ENCODE peak calls at places on chromosomes 16 and 17, in six cellular contexts. One of them, this sample, is unnamed.

GRCh38 chr17:63659850-63660249 is 37.6 kb downstream of the MAP3K3 start:
- DNase-seq in CD8-positive, alpha-beta T cell: no peak
- DNase-seq in KBM-7: no peak
- DNase-seq in HTR-8/SVneo: no peak
- DNase-seq in astrocyte of the cerebellum: no peak
- DNase-seq in AG04450: no peak
- DNase-seq in this sample: no peak

GRCh38 chr17:40547079-40547784 is 18.0 kb downstream of the CCR7 start:
- DNase-seq in CD8-positive, alpha-beta T cell: peak
- DNase-seq in KBM-7: peak
- DNase-seq in HTR-8/SVneo: no peak
- DNase-seq in astrocyte of the cerebellum: no peak
- DNase-seq in AG04450: no peak
- DNase-seq in this sample: peak

GRCh38 chr16:23509763-23510153 is 536 bp downstream of the GGA2 start:
- DNase-seq in CD8-positive, alpha-beta T cell: peak
- DNase-seq in KBM-7: peak
- DNase-seq in HTR-8/SVneo: no peak
- DNase-seq in astrocyte of the cerebellum: no peak
- DNase-seq in AG04450: no peak
- DNase-seq in this sample: peak

GRCh38 chr17:45977976-45978626 is 20.9 kb upstream of the STH start:
- DNase-seq in CD8-positive, alpha-beta T cell: no peak
- DNase-seq in KBM-7: no peak
- DNase-seq in HTR-8/SVneo: no peak
- DNase-seq in astrocyte of the cerebellum: no peak
- DNase-seq in AG04450: no peak
- DNase-seq in this sample: no peak

GRCh38 chr17:43410557-43411368 is 12.0 kb downstream of the ARL4D start:
- DNase-seq in CD8-positive, alpha-beta T cell: no peak
- DNase-seq in KBM-7: no peak
- DNase-seq in HTR-8/SVneo: no peak
- DNase-seq in astrocyte of the cerebellum: no peak
- DNase-seq in AG04450: no peak
- DNase-seq in this sample: no peak

GRCh38 chr16:35516551-35516950 is 2057.1 kb downstream of the TP53TG3F start:
- DNase-seq in CD8-positive, alpha-beta T cell: no peak
- DNase-seq in KBM-7: no peak
- DNase-seq in HTR-8/SVneo: no peak
- DNase-seq in astrocyte of the cerebellum: no peak
- DNase-seq in AG04450: no peak
- DNase-seq in this sample: no peak

GRCh38 chr17:8629371-8630226 is 926 bp downstream of the MYH10 start:
- DNase-seq in CD8-positive, alpha-beta T cell: no peak
- DNase-seq in KBM-7: no peak
- DNase-seq in HTR-8/SVneo: peak
- DNase-seq in astrocyte of the cerebellum: no peak
- DNase-seq in AG04450: no peak
- DNase-seq in this sample: no peak

GRCh38 chr17:7855643-7856080 is 796 bp downstream of the TMEM88 start:
- DNase-seq in CD8-positive, alpha-beta T cell: no peak
- DNase-seq in KBM-7: no peak
- DNase-seq in HTR-8/SVneo: no peak
- DNase-seq in astrocyte of the cerebellum: no peak
- DNase-seq in AG04450: no peak
- DNase-seq in this sample: no peak

GRCh38 chr16:89431158-89431584 is 59.2 kb downstream of the ANKRD11 start:
- DNase-seq in CD8-positive, alpha-beta T cell: no peak
- DNase-seq in KBM-7: no peak
- DNase-seq in HTR-8/SVneo: no peak
- DNase-seq in astrocyte of the cerebellum: no peak
- DNase-seq in AG04450: peak
- DNase-seq in this sample: no peak

GRCh38 chr16:80803341-80804060 is 897 bp downstream of the CDYL2 start:
- DNase-seq in CD8-positive, alpha-beta T cell: peak
- DNase-seq in KBM-7: peak
- DNase-seq in HTR-8/SVneo: peak
- DNase-seq in astrocyte of the cerebellum: no peak
- DNase-seq in AG04450: no peak
- DNase-seq in this sample: no peak

GRCh38 chr17:43908111-43908721 is 880 bp upstream of the MPP2 start:
- DNase-seq in CD8-positive, alpha-beta T cell: peak
- DNase-seq in KBM-7: peak
- DNase-seq in HTR-8/SVneo: peak
- DNase-seq in astrocyte of the cerebellum: peak
- DNase-seq in AG04450: peak
- DNase-seq in this sample: no peak

GRCh38 chr17:81274471-81274855 is 20.6 kb downstream of the SLC38A10 start:
- DNase-seq in CD8-positive, alpha-beta T cell: no peak
- DNase-seq in KBM-7: no peak
- DNase-seq in HTR-8/SVneo: no peak
- DNase-seq in astrocyte of the cerebellum: no peak
- DNase-seq in AG04450: no peak
- DNase-seq in this sample: no peak

GRCh38 chr17:82400830-82401229 is 17.3 kb upstream of the HEXD start:
- DNase-seq in CD8-positive, alpha-beta T cell: peak
- DNase-seq in KBM-7: peak
- DNase-seq in HTR-8/SVneo: no peak
- DNase-seq in astrocyte of the cerebellum: no peak
- DNase-seq in AG04450: no peak
- DNase-seq in this sample: peak

GRCh38 chr17:40605301-40605700 is 40.0 kb upstream of the CCR7 start:
- DNase-seq in CD8-positive, alpha-beta T cell: peak
- DNase-seq in KBM-7: no peak
- DNase-seq in HTR-8/SVneo: no peak
- DNase-seq in astrocyte of the cerebellum: no peak
- DNase-seq in AG04450: no peak
- DNase-seq in this sample: no peak

GRCh38 chr16:61391835-61392234 is 644.4 kb downstream of the CDH8 start:
- DNase-seq in CD8-positive, alpha-beta T cell: no peak
- DNase-seq in KBM-7: no peak
- DNase-seq in HTR-8/SVneo: no peak
- DNase-seq in astrocyte of the cerebellum: no peak
- DNase-seq in AG04450: no peak
- DNase-seq in this sample: no peak

GRCh38 chr16:31472559-31473203 is 729 bp downstream of the TGFB1I1 start:
- DNase-seq in CD8-positive, alpha-beta T cell: no peak
- DNase-seq in KBM-7: peak
- DNase-seq in HTR-8/SVneo: peak
- DNase-seq in astrocyte of the cerebellum: peak
- DNase-seq in AG04450: peak
- DNase-seq in this sample: no peak

GRCh38 chr17:21275579-21276339 is 8.8 kb upstream of the MAP2K3 start:
- DNase-seq in CD8-positive, alpha-beta T cell: peak
- DNase-seq in KBM-7: peak
- DNase-seq in HTR-8/SVneo: peak
- DNase-seq in astrocyte of the cerebellum: no peak
- DNase-seq in AG04450: no peak
- DNase-seq in this sample: peak

GRCh38 chr16:48535369-48535787 is 74.6 kb downstream of the N4BP1 start:
- DNase-seq in CD8-positive, alpha-beta T cell: no peak
- DNase-seq in KBM-7: no peak
- DNase-seq in HTR-8/SVneo: no peak
- DNase-seq in astrocyte of the cerebellum: no peak
- DNase-seq in AG04450: no peak
- DNase-seq in this sample: no peak

GRCh38 chr16:57608462-57609113 is 19.8 kb upstream of the ADGRG1 start:
- DNase-seq in CD8-positive, alpha-beta T cell: no peak
- DNase-seq in KBM-7: no peak
- DNase-seq in HTR-8/SVneo: no peak
- DNase-seq in astrocyte of the cerebellum: no peak
- DNase-seq in AG04450: no peak
- DNase-seq in this sample: peak

GRCh38 chr17:8622191-8622590 is 8.3 kb downstream of the MYH10 start:
- DNase-seq in CD8-positive, alpha-beta T cell: no peak
- DNase-seq in KBM-7: peak
- DNase-seq in HTR-8/SVneo: no peak
- DNase-seq in astrocyte of the cerebellum: no peak
- DNase-seq in AG04450: no peak
- DNase-seq in this sample: no peak

GRCh38 chr16:2486645-2487516 is 12.0 kb downstream of the TBC1D24 start:
- DNase-seq in CD8-positive, alpha-beta T cell: peak
- DNase-seq in KBM-7: peak
- DNase-seq in HTR-8/SVneo: no peak
- DNase-seq in astrocyte of the cerebellum: no peak
- DNase-seq in AG04450: no peak
- DNase-seq in this sample: peak

GRCh38 chr16:19203374-19203966 is 35.4 kb downstream of the SYT17 start:
- DNase-seq in CD8-positive, alpha-beta T cell: no peak
- DNase-seq in KBM-7: no peak
- DNase-seq in HTR-8/SVneo: no peak
- DNase-seq in astrocyte of the cerebellum: no peak
- DNase-seq in AG04450: no peak
- DNase-seq in this sample: no peak

GRCh38 chr16:35188288-35189155 is 1729.1 kb downstream of the TP53TG3F start:
- DNase-seq in CD8-positive, alpha-beta T cell: no peak
- DNase-seq in KBM-7: peak
- DNase-seq in HTR-8/SVneo: no peak
- DNase-seq in astrocyte of the cerebellum: no peak
- DNase-seq in AG04450: no peak
- DNase-seq in this sample: no peak

GRCh38 chr16:31707743-31708335 is 165.8 kb upstream of the ZNF267 start:
- DNase-seq in CD8-positive, alpha-beta T cell: no peak
- DNase-seq in KBM-7: no peak
- DNase-seq in HTR-8/SVneo: no peak
- DNase-seq in astrocyte of the cerebellum: no peak
- DNase-seq in AG04450: no peak
- DNase-seq in this sample: no peak

GRCh38 chr16:19858006-19858653 is 26.5 kb downstream of the GPRC5B start:
- DNase-seq in CD8-positive, alpha-beta T cell: no peak
- DNase-seq in KBM-7: no peak
- DNase-seq in HTR-8/SVneo: no peak
- DNase-seq in astrocyte of the cerebellum: peak
- DNase-seq in AG04450: no peak
- DNase-seq in this sample: no peak

GRCh38 chr17:27860971-27861669 is 32.0 kb downstream of the LYRM9 start:
- DNase-seq in CD8-positive, alpha-beta T cell: no peak
- DNase-seq in KBM-7: no peak
- DNase-seq in HTR-8/SVneo: no peak
- DNase-seq in astrocyte of the cerebellum: no peak
- DNase-seq in AG04450: no peak
- DNase-seq in this sample: no peak

GRCh38 chr17:29458066-29458465 is 67.9 kb downstream of the TAOK1 start:
- DNase-seq in CD8-positive, alpha-beta T cell: no peak
- DNase-seq in KBM-7: no peak
- DNase-seq in HTR-8/SVneo: no peak
- DNase-seq in astrocyte of the cerebellum: no peak
- DNase-seq in AG04450: no peak
- DNase-seq in this sample: no peak

GRCh38 chr17:43006639-43007551 is at the start of gene IFI35:
- DNase-seq in CD8-positive, alpha-beta T cell: peak
- DNase-seq in KBM-7: peak
- DNase-seq in HTR-8/SVneo: peak
- DNase-seq in astrocyte of the cerebellum: peak
- DNase-seq in AG04450: peak
- DNase-seq in this sample: peak